ENCODE peak calls at places on chromosomes 5 and 9, in eight cellular contexts. V, Z, U, B, G, N, R and F are unnamed samples.

GRCh38 chr9:69090943-69091342 is 55.4 kb downstream of the FXN start:
- DNase-seq in N (no peak), R (no peak), Z (no peak), U (no peak), G (no peak), V (no peak), B (no peak), F (no peak)

GRCh38 chr9:88011005-88011766 is 36.9 kb upstream of the CDK20 start:
- DNase-seq in V (peak; percentile 69), N (no peak), Z (peak; percentile 22), U (no peak), G (no peak), R (no peak), B (no peak), F (no peak)

GRCh38 chr5:112480501-112480900 is 61.4 kb upstream of the EPB41L4A start:
- DNase-seq in V (no peak), G (no peak), N (no peak), Z (no peak), R (no peak), B (no peak), U (no peak), F (no peak)

GRCh38 chr9:26326473-26327044 is 566.0 kb downstream of the CAAP1 start:
- DNase-seq in G (no peak), R (no peak), B (no peak), U (no peak), Z (peak; percentile 79), N (peak; percentile 43), V (peak; percentile 18), F (peak; percentile 35)

GRCh38 chr9:27870404-27870803 is 297.1 kb upstream of the C9orf72 start:
- DNase-seq in N (no peak), V (no peak), R (no peak), G (no peak), U (no peak), Z (no peak), B (no peak), F (no peak)

GRCh38 chr5:153523831-153524230 is 33.4 kb downstream of the GRIA1 start:
- DNase-seq in U (no peak), V (peak; percentile 49), G (no peak), R (peak; percentile 39), N (peak; percentile 45), B (no peak), Z (no peak), F (no peak)

GRCh38 chr5:146825033-146825432 is 53.5 kb downstream of the PPP2R2B start:
- DNase-seq in R (no peak), Z (peak; percentile 67), U (no peak), B (no peak), G (no peak), V (peak; percentile 36), N (no peak), F (no peak)

GRCh38 chr9:136688274-136689107 is 1.2 kb upstream of the AGPAT2 start:
- DNase-seq in V (no peak), U (no peak), Z (no peak), R (no peak), N (no peak), G (no peak), B (no peak), F (no peak)

GRCh38 chr9:91407580-91408275 is 15.9 kb downstream of the NFIL3 start:
- DNase-seq in N (no peak), B (no peak), Z (no peak), G (no peak), U (no peak), R (no peak), V (no peak), F (no peak)

GRCh38 chr5:168607946-168608345 is 28.8 kb upstream of the PANK3 start:
- DNase-seq in B (no peak), V (no peak), N (no peak), R (no peak), G (no peak), Z (no peak), U (no peak), F (no peak)

GRCh38 chr9:16515879-16516289 is 354.6 kb downstream of the BNC2 start:
- DNase-seq in V (peak; percentile 18), U (no peak), N (no peak), Z (peak; percentile 93), B (no peak), G (no peak), R (no peak), F (no peak)

GRCh38 chr9:86822006-86822405 is 125.3 kb downstream of the GAS1 start:
- DNase-seq in G (no peak), B (no peak), R (no peak), U (no peak), Z (no peak), V (no peak), N (no peak), F (no peak)

GRCh38 chr5:61342066-61342465 is 10.0 kb downstream of the ZSWIM6 start:
- DNase-seq in N (peak; percentile 46), V (peak; percentile 31), G (no peak), U (no peak), Z (peak; percentile 42), B (no peak), R (no peak), F (peak; percentile 71)

GRCh38 chr9:6671416-6671815 is 25.9 kb upstream of the GLDC start:
- DNase-seq in Z (no peak), B (no peak), R (no peak), U (no peak), G (no peak), N (no peak), V (no peak), F (no peak)

DNA sequence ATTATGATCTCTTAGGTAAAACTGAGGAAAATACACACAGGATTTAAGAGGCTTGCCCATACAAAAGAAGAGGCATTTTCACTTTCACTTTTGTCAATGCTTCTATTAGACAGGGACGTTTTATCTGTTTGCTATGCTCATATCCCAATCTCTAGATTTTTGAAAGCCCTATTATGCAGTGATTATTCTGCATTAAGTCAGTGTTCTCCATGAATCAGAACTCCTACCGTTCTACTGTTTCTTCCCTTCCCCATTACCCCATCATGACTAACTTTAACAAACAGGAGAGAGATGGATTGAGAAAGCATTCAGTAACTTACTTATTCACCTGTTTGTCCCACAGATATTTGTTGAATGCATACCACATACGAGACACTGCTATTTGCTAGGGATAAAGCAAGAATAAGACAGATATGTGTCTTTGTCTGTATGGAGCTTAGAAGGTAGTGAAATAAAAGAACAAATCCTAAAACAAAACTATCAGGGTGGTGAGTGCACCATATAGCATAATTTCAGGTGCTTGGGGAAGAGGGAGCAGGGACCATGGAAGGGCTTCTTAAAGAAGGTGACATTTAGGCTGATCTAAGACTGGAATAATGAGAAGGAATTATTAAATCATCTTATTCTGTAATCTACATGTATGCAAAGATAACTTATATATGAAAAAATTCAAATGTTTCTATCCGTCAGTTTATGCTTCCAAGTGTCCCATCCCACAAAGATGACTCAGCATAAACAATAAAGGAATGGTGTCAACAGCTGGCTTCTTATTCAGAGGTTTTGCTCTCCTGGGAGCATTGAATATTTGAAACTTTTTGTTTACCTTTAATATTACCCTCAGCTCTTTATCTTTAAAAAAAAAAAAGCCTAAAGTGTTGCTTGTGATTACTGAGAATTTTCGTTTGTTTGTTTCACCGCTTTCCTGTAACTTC is 328.1 kb downstream of the HINT1 start:
- DNase-seq in B (no peak), G (no peak), N (no peak), R (no peak), Z (no peak), U (no peak), V (no peak), F (no peak)
- H3K4me3 ChIP-seq in B (peak overlapping the region; percentile 14), G (peak overlapping the region; percentile 38), N (no peak overlapping the region), R (peak overlapping the region; percentile 28), Z (no peak overlapping the region), U (peak overlapping the region; percentile 56), V (peak overlapping the region; percentile 18), F (peak overlapping the region; percentile 19)

GRCh38 chr9:100108572-100108971 is 9.5 kb downstream of the INVS start:
- DNase-seq in B (no peak), Z (peak; percentile 44), N (no peak), V (no peak), G (no peak), U (no peak), R (no peak), F (peak; percentile 36)

GRCh38 chr9:100105861-100106260 is 6.8 kb downstream of the INVS start:
- DNase-seq in B (no peak), N (no peak), U (no peak), V (no peak), G (no peak), R (no peak), Z (no peak), F (no peak)

GRCh38 chr9:100106616-100107015 is 7.6 kb downstream of the INVS start:
- DNase-seq in B (no peak), R (no peak), N (no peak), U (no peak), G (no peak), Z (no peak), V (no peak), F (no peak)

GRCh38 chr9:100112677-100113336 is 13.8 kb downstream of the INVS start:
- DNase-seq in B (no peak), G (no peak), U (no peak), R (no peak), N (no peak), Z (peak; percentile 86), V (no peak), F (no peak)

GRCh38 chr9:100111235-100111634 is 12.2 kb downstream of the INVS start:
- DNase-seq in R (peak; percentile 66), G (peak; percentile 86), V (peak; percentile 94), N (peak; percentile 94), U (peak; percentile 84), Z (no peak), B (peak; percentile 78), F (peak; percentile 86)
- H3K4me3 ChIP-seq in R (no peak overlapping the region), G (no peak overlapping the region), V (no peak overlapping the region), N (no peak overlapping the region), U (no peak overlapping the region), Z (no peak overlapping the region), B (no peak overlapping the region), F (no peak overlapping the region)

GRCh38 chr9:94504358-94504757 is 50.5 kb upstream of the PCAT7 start:
- DNase-seq in G (no peak), N (no peak), U (no peak), B (no peak), V (no peak), R (no peak), Z (no peak), F (no peak)

DNA sequence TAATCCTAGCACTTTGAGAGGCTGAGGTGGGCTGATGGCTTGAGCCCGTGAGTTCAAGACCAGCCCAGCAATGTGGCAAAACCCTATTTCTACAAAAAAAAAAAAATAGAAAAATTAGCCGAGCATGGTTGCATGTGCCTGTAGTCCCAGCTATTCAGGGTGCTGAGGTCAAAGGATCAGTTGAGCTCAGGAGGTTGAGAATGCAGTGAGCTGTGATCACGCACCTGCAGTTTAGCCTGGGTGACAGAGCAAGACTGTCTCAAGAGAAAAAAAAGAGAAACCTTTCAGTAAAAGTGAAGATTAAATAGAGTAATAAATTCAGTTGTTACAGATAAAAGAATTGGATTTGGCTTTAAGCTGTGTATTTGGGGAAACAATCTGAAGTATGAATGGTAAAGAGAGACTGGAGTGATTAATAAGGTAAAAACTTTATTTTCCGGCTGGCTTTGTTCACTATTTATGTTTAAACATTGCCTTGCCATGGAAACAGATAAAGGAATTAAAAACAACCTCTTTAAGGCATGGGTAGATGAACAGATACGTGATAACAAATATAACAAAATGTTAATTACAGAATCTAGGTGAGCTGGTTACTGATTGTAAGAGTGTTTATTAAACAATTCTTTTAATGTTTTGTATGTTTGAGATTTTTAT is 56.0 kb upstream of the PCAT7 start:
- DNase-seq in G (no peak), U (no peak), N (no peak), R (no peak), B (no peak), Z (no peak), V (no peak), F (no peak)
- H3K4me3 ChIP-seq in G (no peak overlapping the region), U (no peak overlapping the region), N (no peak overlapping the region), R (no peak overlapping the region), B (no peak overlapping the region), Z (no peak overlapping the region), V (no peak overlapping the region), F (no peak overlapping the region)

GRCh38 chr9:38619556-38620447 is 594 bp downstream of the ANKRD18A start:
- DNase-seq in N (no peak), Z (peak; percentile 45), V (no peak), B (no peak), U (no peak), R (no peak), G (no peak), F (no peak)
- H3K4me3 ChIP-seq in N (peak overlapping the region; percentile 25), Z (peak overlapping the region; percentile 44), V (no peak overlapping the region), B (no peak overlapping the region), U (peak overlapping the region; percentile 64), R (peak overlapping the region; percentile 46), G (peak overlapping the region; percentile 51), F (peak overlapping the region; percentile 84)